ENCODE peak calls at places on chromosome 9, in eight cellular contexts. R, C, Z, O, Y, E, L and W are unnamed samples.

GRCh38 chr9:134887686-134888602 is 7.3 kb downstream of the FCN2 start:
- DNase-seq in R (no peak), C (no peak), Z (no peak), O (no peak), Y (no peak), E (no peak), L (no peak), W (no peak)

GRCh38 chr9:19641046-19641445 is 147.8 kb downstream of the SLC24A2 start:
- DNase-seq in R (peak), C (no peak), Z (peak), O (no peak), Y (no peak), E (no peak), L (no peak), W (no peak)

GRCh38 chr9:76542360-76542759 is 83.4 kb downstream of the GCNT1 start:
- DNase-seq in R (no peak), C (no peak), Z (peak), O (no peak), Y (no peak), E (no peak), L (no peak), W (no peak)

GRCh38 chr9:8268216-8268878 is 468.8 kb upstream of the DMAC1 start:
- DNase-seq in R (peak), C (no peak), Z (no peak), O (no peak), Y (no peak), E (no peak), L (peak), W (no peak)

GRCh38 chr9:12853021-12853420 is 78.2 kb downstream of the LURAP1L start:
- DNase-seq in R (no peak), C (no peak), Z (peak), O (no peak), Y (peak), E (no peak), L (no peak), W (no peak)

GRCh38 chr9:8394341-8394740 is 594.8 kb upstream of the DMAC1 start:
- DNase-seq in R (no peak), C (no peak), Z (no peak), O (no peak), Y (no peak), E (no peak), L (no peak), W (no peak)

GRCh38 chr9:13140843-13141592 is 138.5 kb downstream of the MPDZ start:
- DNase-seq in R (peak), C (no peak), Z (no peak), O (peak), Y (no peak), E (no peak), L (no peak), W (no peak)

GRCh38 chr9:16105576-16105975 is 552.7 kb downstream of the CCDC171 start:
- DNase-seq in R (peak), C (no peak), Z (no peak), O (peak), Y (no peak), E (no peak), L (no peak), W (no peak)

GRCh38 chr9:17752021-17752420 is 173.2 kb downstream of the SH3GL2 start:
- DNase-seq in R (no peak), C (no peak), Z (no peak), O (no peak), Y (no peak), E (no peak), L (no peak), W (no peak)

GRCh38 chr9:68492801-68493200 is 47.9 kb downstream of the TMEM252 start:
- DNase-seq in R (no peak), C (no peak), Z (no peak), O (no peak), Y (no peak), E (no peak), L (peak), W (no peak)

GRCh38 chr9:94927048-94927761 is 200.7 kb downstream of the AOPEP start:
- DNase-seq in R (no peak), C (no peak), Z (no peak), O (no peak), Y (no peak), E (no peak), L (no peak), W (no peak)

GRCh38 chr9:14687042-14687719 is 6.1 kb downstream of the ZDHHC21 start:
- DNase-seq in R (peak), C (no peak), Z (no peak), O (peak), Y (peak), E (no peak), L (no peak), W (no peak)

GRCh38 chr9:38183994-38184568 is 115.1 kb upstream of the SHB start:
- DNase-seq in R (peak), C (no peak), Z (no peak), O (peak), Y (no peak), E (no peak), L (peak), W (no peak)

GRCh38 chr9:591292-591691 is 250.2 kb upstream of the DMRT1 start:
- DNase-seq in R (no peak), C (no peak), Z (peak), O (no peak), Y (no peak), E (no peak), L (peak), W (no peak)
- TF ChIP-seq CTCF in R (no peak), C (no peak), Z (no peak), O (no peak), Y (no peak), E (no peak), L (no peak), W (no peak)

DNA sequence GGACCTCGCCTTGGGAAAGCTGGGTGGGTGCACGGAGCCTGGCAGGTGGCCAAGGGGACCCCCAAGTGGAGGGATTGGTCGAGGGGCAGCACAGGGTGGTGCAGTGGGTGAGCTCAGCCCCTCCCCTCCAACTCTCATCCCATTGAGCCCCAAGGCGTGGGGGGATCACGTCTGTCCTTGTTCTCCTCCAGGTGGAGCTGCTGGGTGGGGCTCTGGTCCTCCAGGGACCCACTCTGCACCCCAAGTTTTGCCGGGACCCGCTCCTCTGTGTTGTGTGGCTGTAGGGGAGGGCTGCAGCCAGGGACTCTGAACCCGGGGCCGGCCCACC is 3.6 kb upstream of the FUT7 start:
- DNase-seq in R (no peak), C (no peak), Z (no peak), O (no peak), Y (no peak), E (no peak), L (no peak), W (no peak)
- TF ChIP-seq CTCF in R (no peak), C (peak), Z (peak), O (no peak), Y (no peak), E (no peak), L (no peak), W (no peak)

DNA sequence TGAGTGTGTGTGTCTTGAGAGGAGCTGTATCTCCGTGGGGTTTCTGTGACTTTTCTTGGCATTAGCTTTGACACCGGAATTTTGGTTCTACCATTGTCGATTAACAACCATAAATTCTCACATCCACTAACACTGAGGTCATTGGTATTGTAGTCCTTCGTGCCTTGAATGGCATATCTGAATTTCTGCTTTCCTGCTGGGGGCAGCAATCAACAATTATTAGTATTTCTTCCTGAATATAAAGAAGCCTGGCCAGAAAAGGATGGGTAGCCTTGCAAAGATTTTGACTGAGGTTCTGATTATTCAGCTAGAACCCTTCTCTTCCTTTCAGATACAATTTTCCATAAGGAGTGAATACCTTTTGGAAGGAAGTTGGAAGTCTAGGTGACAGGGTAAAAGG is 33.5 kb upstream of the SHOC1 start:
- DNase-seq in R (peak), C (no peak), Z (peak), O (no peak), Y (no peak), E (no peak), L (peak), W (no peak)
- TF ChIP-seq CTCF in R (peak), C (no peak), Z (no peak), O (no peak), Y (peak), E (peak), L (no peak), W (no peak)

GRCh38 chr9:113621309-113621791 is 157.8 kb downstream of the RGS3 start:
- DNase-seq in R (peak), C (peak), Z (no peak), O (peak), Y (peak), E (no peak), L (peak), W (no peak)
- TF ChIP-seq CTCF in R (no peak), C (no peak), Z (no peak), O (no peak), Y (no peak), E (no peak), L (no peak), W (no peak)

DNA sequence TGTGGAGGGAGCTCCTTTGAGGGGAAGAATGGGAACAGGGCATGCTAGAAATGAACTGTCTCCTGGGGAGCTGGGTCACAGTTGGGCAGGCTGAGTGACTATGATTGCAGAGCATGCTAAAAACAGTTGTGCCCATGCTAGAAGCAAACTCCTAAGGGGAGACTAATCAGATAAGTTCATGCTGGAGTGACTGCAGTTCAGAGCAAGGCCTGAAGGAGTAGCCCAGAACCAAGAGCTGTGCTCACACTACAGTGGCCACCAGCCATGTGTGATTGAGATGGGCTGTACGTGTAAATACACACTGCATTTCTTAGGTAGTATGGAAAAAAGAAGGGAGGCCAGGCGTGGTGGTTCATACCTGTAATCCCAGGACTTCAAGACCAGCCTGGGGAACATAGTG is 10.3 kb upstream of the AK1 start:
- DNase-seq in R (no peak), C (no peak), Z (peak), O (no peak), Y (no peak), E (no peak), L (no peak), W (no peak)
- TF ChIP-seq CTCF in R (no peak), C (peak), Z (no peak), O (no peak), Y (peak), E (no peak), L (no peak), W (no peak)

GRCh38 chr9:85024374-85024773 is 354.8 kb downstream of the NTRK2 start:
- DNase-seq in R (no peak), C (no peak), Z (no peak), O (no peak), Y (no peak), E (no peak), L (no peak), W (no peak)
- TF ChIP-seq CTCF in R (no peak), C (no peak), Z (no peak), O (no peak), Y (no peak), E (no peak), L (no peak), W (no peak)

GRCh38 chr9:96305171-96305570 is 3.2 kb upstream of the HSD17B3 start:
- DNase-seq in R (no peak), C (no peak), Z (no peak), O (no peak), Y (no peak), E (no peak), L (no peak), W (no peak)
- TF ChIP-seq CTCF in R (no peak), C (no peak), Z (no peak), O (no peak), Y (no peak), E (no peak), L (no peak), W (no peak)